ENCODE peak calls at places on chromosome 20, in six cellular contexts. X is NT2/D1, E is upper lobe of right lung, A is uterus, D is endodermal cell, G is MG63. B is an unnamed sample.

GRCh38 chr20:8183526-8183925 is 51.5 kb downstream of the PLCB1 start:
- DNase-seq in X (no peak), E (no peak), A (no peak), D (no peak), G (no peak), B (no peak)

GRCh38 chr20:9015984-9016324 is 52.9 kb upstream of the PLCB4 start:
- DNase-seq in X (no peak), E (no peak), A (no peak), D (no peak), G (peak; percentile 49), B (peak; percentile 48)

GRCh38 chr20:4283011-4283410 is 267.7 kb upstream of the RNF24 start:
- DNase-seq in X (no peak), E (no peak), A (no peak), D (no peak), G (no peak), B (no peak)

GRCh38 chr20:64099880-64100565 is 7.3 kb downstream of the NPBWR2 start:
- DNase-seq in X (no peak), E (no peak), A (no peak), D (no peak), G (no peak), B (no peak)

GRCh38 chr20:58549231-58549630 is 34.0 kb upstream of the APCDD1L start:
- DNase-seq in X (no peak), E (no peak), A (no peak), D (no peak), G (no peak), B (peak; percentile 12)

GRCh38 chr20:6845141-6845540 is 77.7 kb downstream of the BMP2 start:
- DNase-seq in X (no peak), E (no peak), A (no peak), D (no peak), G (no peak), B (no peak)

GRCh38 chr20:33466303-33466646 is 22.7 kb upstream of the SNTA1 start:
- DNase-seq in X (no peak), E (no peak), A (no peak), D (no peak), G (no peak), B (no peak)

GRCh38 chr20:51767018-51767866 is 948 bp downstream of the ATP9A start:
- DNase-seq in X (peak; percentile 52), E (peak; percentile 94), A (peak; percentile 64), D (peak; percentile 96), G (peak; percentile 51), B (peak; percentile 48)

GRCh38 chr20:7248392-7248992 is 481.0 kb downstream of the BMP2 start:
- DNase-seq in X (no peak), E (no peak), A (no peak), D (no peak), G (no peak), B (no peak)

GRCh38 chr20:50226093-50226974 is 35.7 kb downstream of the CEBPB start:
- DNase-seq in X (no peak), E (peak; percentile 91), A (peak; percentile 87), D (peak; percentile 35), G (peak; percentile 84), B (no peak)

GRCh38 chr20:6767166-6767535 is 335 bp upstream of the BMP2 start:
- DNase-seq in X (no peak), E (no peak), A (peak; percentile 16), D (peak; percentile 82), G (no peak), B (peak; percentile 27)

GRCh38 chr20:63937596-63937995 is 18.6 kb downstream of the UCKL1 start:
- DNase-seq in X (no peak), E (no peak), A (no peak), D (peak; percentile 36), G (no peak), B (no peak)

GRCh38 chr20:4014031-4014474 is 1.3 kb downstream of the RNF24 start:
- DNase-seq in X (no peak), E (no peak), A (peak; percentile 55), D (peak; percentile 64), G (peak; percentile 50), B (peak; percentile 55)

GRCh38 chr20:64047968-64048401 is 1.5 kb downstream of the SOX18 start:
- DNase-seq in X (no peak), E (no peak), A (no peak), D (no peak), G (no peak), B (peak; percentile 52)

GRCh38 chr20:47352332-47353223 is 3.9 kb downstream of the ZMYND8 start:
- DNase-seq in X (no peak), E (peak; percentile 78), A (no peak), D (peak; percentile 73), G (no peak), B (peak; percentile 65)

GRCh38 chr20:58245181-58245891 is 16.9 kb upstream of the ANKRD60 start:
- DNase-seq in X (no peak), E (no peak), A (no peak), D (no peak), G (no peak), B (no peak)

GRCh38 chr20:46962452-46963195 is 68.0 kb downstream of the EYA2 start:
- DNase-seq in X (no peak), E (no peak), A (no peak), D (no peak), G (no peak), B (no peak)

GRCh38 chr20:36455972-36456625 is 85.2 kb upstream of the MYL9 start:
- DNase-seq in X (no peak), E (no peak), A (no peak), D (no peak), G (no peak), B (no peak)

GRCh38 chr20:36449663-36450062 is 91.7 kb upstream of the MYL9 start:
- DNase-seq in X (no peak), E (no peak), A (no peak), D (no peak), G (no peak), B (no peak)

DNA sequence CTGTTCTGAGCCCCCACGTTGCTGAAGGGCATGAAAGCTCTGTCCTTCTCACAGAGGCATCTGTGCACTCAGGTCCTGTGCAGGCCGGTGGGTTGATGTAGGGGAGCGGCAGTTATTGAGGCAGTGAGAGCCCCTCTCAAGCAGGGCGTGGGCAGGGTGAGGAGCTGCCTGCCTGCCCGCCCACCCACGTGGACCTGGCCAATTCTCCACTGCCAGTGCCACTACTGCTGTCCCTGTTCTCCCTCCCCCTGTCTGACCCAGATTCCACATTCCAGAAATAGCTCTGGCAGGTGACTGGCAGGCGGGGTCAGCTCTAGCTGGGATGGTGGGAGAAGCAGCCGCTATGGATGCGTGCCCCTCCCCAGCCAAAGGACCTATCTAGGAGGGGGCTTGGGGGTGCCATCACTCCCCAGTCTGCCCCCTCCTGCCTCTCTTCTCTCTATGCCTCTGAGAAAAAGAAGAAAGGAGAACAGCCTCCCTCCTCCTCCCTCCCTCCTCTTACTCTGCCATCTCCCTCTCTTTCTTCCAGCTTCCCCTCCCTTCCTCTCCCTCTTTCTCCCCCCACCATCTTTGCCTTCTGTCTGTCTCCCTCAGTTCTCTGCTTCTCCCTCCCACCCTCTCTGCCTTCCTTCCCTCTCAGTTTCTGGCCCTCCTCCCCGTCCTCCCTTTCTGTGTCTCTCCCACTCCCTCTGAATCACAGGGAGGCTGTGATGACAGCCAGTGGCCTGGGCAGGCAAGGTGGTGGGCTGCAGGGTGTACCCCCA is 86.5 kb upstream of the MYL9 start:
- DNase-seq in X (no peak), E (peak; percentile 76), A (no peak), D (peak; percentile 75), G (no peak), B (peak; percentile 68)
- H3K4me3 ChIP-seq in X (no peak overlapping the region), E (no peak overlapping the region), A (no peak overlapping the region), D (no peak overlapping the region), G (no peak overlapping the region), B (no peak overlapping the region)

DNA sequence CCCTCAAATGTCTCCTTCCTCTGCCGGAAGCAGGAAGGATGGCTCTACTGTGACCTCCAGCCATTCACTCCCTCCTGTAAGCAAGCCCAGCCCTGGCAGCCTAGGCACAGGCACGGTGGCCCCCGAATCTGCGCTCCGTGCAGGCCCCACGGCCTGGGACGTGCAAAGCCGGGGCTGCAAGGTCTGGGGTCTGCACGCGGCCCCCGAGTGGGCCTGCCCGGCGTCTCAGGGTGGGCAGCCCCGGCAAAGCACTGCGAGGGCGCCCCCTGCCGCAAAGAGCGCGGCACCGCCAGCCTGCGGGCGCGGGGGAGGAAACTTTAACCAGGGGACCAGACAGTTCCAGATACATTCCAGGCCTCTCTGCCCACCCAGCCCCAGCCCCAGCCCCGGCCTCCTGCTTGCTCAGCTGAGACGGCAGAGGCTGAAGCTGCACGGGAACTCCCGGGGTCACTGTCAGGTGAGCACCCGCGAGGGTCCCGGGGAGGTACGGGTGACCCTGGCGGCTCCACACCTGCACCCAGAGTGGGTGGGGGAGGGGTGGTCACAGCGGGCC is 98.8 kb downstream of the ASXL1 start:
- DNase-seq in X (no peak), E (no peak), A (no peak), D (peak; percentile 95), G (peak; percentile 35), B (peak; percentile 50)
- H3K4me3 ChIP-seq in X (peak overlapping the region; percentile 37), E (peak overlapping the region; percentile 42), A (peak overlapping the region; percentile 44), D (peak overlapping the region; percentile 43), G (peak overlapping the region; percentile 18), B (peak overlapping the region; percentile 30)

GRCh38 chr20:37838769-37839431 is 64.0 kb upstream of the VSTM2L start:
- DNase-seq in X (no peak), E (no peak), A (no peak), D (no peak), G (no peak), B (no peak)

GRCh38 chr20:37839432-37839827 is 63.5 kb upstream of the VSTM2L start:
- DNase-seq in X (no peak), E (no peak), A (no peak), D (no peak), G (no peak), B (no peak)

GRCh38 chr20:37845261-37845681 is 57.7 kb upstream of the VSTM2L start:
- DNase-seq in X (no peak), E (no peak), A (no peak), D (peak; percentile 79), G (no peak), B (no peak)

GRCh38 chr20:37841389-37841788 is 61.5 kb upstream of the VSTM2L start:
- DNase-seq in X (no peak), E (no peak), A (no peak), D (no peak), G (no peak), B (no peak)

DNA sequence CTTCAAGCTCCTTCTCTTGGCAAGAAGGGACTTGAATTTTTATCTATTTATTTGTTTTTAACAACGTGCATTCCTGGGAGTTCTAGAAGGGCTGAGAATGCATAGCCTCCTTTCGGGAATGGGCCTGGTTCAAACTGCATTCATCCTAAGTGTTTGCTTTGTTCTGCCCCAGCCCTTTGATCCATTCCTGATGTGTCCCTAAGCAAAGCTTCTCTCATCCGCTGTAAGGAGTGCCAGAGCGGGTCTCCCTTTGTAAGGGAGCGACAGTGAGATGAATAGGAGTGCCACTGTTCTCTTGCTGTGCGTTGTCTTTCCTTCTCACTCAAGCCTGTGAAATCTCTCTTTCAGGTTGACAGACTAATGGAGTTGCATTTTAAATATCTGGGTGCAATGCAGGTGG is 60.9 kb upstream of the VSTM2L start:
- DNase-seq in X (peak; percentile 71), E (no peak), A (no peak), D (no peak), G (no peak), B (peak; percentile 11)
- H3K4me3 ChIP-seq in X (no peak overlapping the region), E (no peak overlapping the region), A (no peak overlapping the region), D (no peak overlapping the region), G (no peak overlapping the region), B (no peak overlapping the region)

DNA sequence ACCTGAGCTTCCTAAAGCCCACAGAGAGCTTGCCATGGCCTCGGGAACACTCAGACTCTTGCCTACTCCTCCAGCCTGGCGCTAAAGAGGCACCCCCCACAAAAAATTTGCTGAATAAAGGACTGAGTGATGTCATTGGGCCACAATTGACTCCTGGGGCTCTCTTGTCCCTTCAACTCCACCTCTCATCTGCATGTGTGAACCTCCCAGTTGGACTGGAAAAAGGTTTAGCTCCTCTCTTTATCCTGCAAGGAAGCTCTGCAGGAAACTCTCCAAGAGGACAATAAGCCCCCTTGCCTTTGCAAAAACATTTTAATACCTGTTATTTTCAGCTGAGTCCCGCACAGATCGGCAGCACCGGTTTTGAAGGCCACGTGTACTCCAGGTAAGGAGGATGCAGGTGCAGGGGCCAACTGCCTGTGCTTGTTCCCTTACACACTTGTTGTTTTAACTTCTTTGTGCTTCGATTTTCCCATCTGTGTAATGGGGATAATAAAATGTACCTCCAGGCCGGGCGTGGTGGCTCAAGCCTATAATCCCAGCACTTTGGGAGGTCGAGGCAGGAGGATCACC is 107.3 kb downstream of the TFAP2C start:
- DNase-seq in X (peak; percentile 96), E (no peak), A (no peak), D (peak; percentile 92), G (no peak), B (no peak)
- H3K4me3 ChIP-seq in X (peak overlapping the region; percentile 39), E (no peak overlapping the region), A (no peak overlapping the region), D (no peak overlapping the region), G (no peak overlapping the region), B (no peak overlapping the region)